ENCODE peak calls at places on chromosome 12, in four cellular contexts. H, X, A and P are unnamed samples. For H3K4me1, the result is how much of the 10 kb centered on the place peaks cover.

GRCh38 chr12:1937481-1938224 is 19.2 kb upstream of the CACNA2D4 start:
- DNase-seq in H (no peak), X (peak), A (peak), P (no peak)

GRCh38 chr12:10213168-10214130 is 772 bp downstream of the GABARAPL1 start:
- DNase-seq in H (peak), X (peak), A (peak), P (peak)

GRCh38 chr12:95766356-95767019 is 24.1 kb downstream of the NTN4 start:
- DNase-seq in H (no peak), X (no peak), A (no peak), P (no peak)

GRCh38 chr12:28099862-28100261 is 90.4 kb upstream of the CCDC91 start:
- DNase-seq in H (no peak), X (no peak), A (no peak), P (no peak)

GRCh38 chr12:98736352-98737326 is 91.5 kb downstream of the APAF1 start:
- DNase-seq in H (no peak), X (no peak), A (peak), P (no peak)

GRCh38 chr12:118436986-118437385 is 60.6 kb downstream of the SUDS3 start:
- DNase-seq in H (no peak), X (no peak), A (no peak), P (no peak)

GRCh38 chr12:28905220-28905940 is 243.7 kb upstream of the FAR2 start:
- DNase-seq in H (no peak), X (no peak), A (no peak), P (no peak)

GRCh38 chr12:78863482-78864427 is 819 bp upstream of the SYT1 start:
- DNase-seq in H (no peak), X (no peak), A (peak), P (peak)

GRCh38 chr12:24853588-24853987 is 95.3 kb downstream of the BCAT1 start:
- DNase-seq in H (no peak), X (no peak), A (no peak), P (no peak)

GRCh38 chr12:53131844-53132243 is 28.6 kb downstream of the SOAT2 start:
- DNase-seq in H (no peak), X (no peak), A (no peak), P (no peak)

GRCh38 chr12:64103821-64104220 is 118.3 kb downstream of the KICS2 start:
- DNase-seq in H (no peak), X (no peak), A (no peak), P (no peak)

GRCh38 chr12:110639336-110640178 is 25.6 kb downstream of the TCTN1 start:
- DNase-seq in H (no peak), X (no peak), A (no peak), P (no peak)

GRCh38 chr12:95205016-95205415 is 12.3 kb downstream of the FGD6 start:
- DNase-seq in H (no peak), X (no peak), A (no peak), P (no peak)

GRCh38 chr12:131675126-131676080 is 35.5 kb upstream of the SFSWAP start:
- DNase-seq in H (no peak), X (no peak), A (peak), P (no peak)

GRCh38 chr12:130775953-130776856 is 60.1 kb upstream of the RIMBP2 start:
- DNase-seq in H (no peak), X (no peak), A (peak), P (no peak)

GRCh38 chr12:118986043-118986442 is 4.7 kb downstream of the SRRM4 start:
- DNase-seq in H (no peak), X (no peak), A (no peak), P (no peak)

GRCh38 chr12:112824701-112825100 is 33.2 kb downstream of the RPH3A start:
- DNase-seq in H (no peak), X (no peak), A (no peak), P (no peak)

GRCh38 chr12:116381744-116382455 is 104.4 kb upstream of the MED13L start:
- DNase-seq in H (no peak), X (no peak), A (peak), P (no peak)

GRCh38 chr12:8145754-8146415 is 10.9 kb upstream of the ZNF705A start:
- DNase-seq in H (no peak), X (no peak), A (peak), P (peak)

GRCh38 chr12:27814851-27815591 is 35.0 kb upstream of the MANSC4 start:
- DNase-seq in H (no peak), X (no peak), A (no peak), P (no peak)

GRCh38 chr12:95623554-95624170 is 72.4 kb upstream of the USP44 start:
- DNase-seq in H (peak), X (peak), A (peak), P (peak)

GRCh38 chr12:108017658-108018057 is 111.4 kb upstream of the WSCD2 start:
- DNase-seq in H (no peak), X (no peak), A (no peak), P (no peak)

GRCh38 chr12:102427542-102427923 is 52.8 kb downstream of the IGF1 start:
- DNase-seq in H (no peak), X (no peak), A (peak), P (no peak)

GRCh38 chr12:108495054-108495453 is 20.0 kb upstream of the FICD start:
- DNase-seq in H (no peak), X (no peak), A (peak), P (no peak)

GRCh38 chr12:69097619-69098368 is 141.6 kb upstream of the CPSF6 start:
- DNase-seq in H (no peak), X (no peak), A (no peak), P (no peak)

GRCh38 chr12:67299936-67300335 is 30.8 kb downstream of the CAND1 start:
- DNase-seq in H (no peak), X (no peak), A (no peak), P (no peak)

GRCh38 chr12:4108803-4109345 is 164.7 kb upstream of the CCND2 start:
- DNase-seq in H (no peak), X (no peak), A (peak), P (no peak)

GRCh38 chr12:70449074-70449757 is 83.1 kb downstream of the KCNMB4 start:
- DNase-seq in H (no peak), X (no peak), A (no peak), P (no peak)

DNA sequence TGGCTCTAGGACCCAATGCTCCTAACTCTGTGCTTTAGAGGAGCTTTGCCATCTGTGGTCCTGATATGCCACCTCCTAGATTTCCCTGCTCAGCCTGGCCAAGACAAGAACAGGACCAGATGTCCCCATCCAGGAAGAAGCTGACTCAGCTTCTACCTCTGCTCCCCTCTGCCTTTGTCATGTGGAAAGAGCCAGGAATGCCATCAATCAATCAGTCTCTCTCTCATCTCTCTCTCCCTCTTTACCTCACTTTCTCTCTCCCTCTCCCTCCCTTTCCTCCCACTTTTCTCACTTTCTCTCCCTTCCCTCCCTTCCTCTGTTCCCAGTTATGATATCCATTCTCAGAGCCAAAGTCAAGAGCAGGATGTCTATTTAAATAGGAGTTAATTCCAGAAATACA is 892.5 kb upstream of the TMEM132C start:
- DNase-seq in H (no peak), X (no peak), A (no peak), P (no peak)
- H3K4me3 ChIP-seq in H (no peak), X (no peak), A (no peak), P (no peak)

GRCh38 chr12:41512531-41512930 is 324.4 kb downstream of the PDZRN4 start:
- DNase-seq in H (no peak), X (no peak), A (no peak), P (peak)

GRCh38 chr12:41515953-41516352 is 327.8 kb downstream of the PDZRN4 start:
- DNase-seq in H (no peak), X (no peak), A (no peak), P (no peak)

GRCh38 chr12:41511247-41511646 is 323.1 kb downstream of the PDZRN4 start:
- DNase-seq in H (no peak), X (no peak), A (no peak), P (no peak)

GRCh38 chr12:41514050-41514449 is 325.9 kb downstream of the PDZRN4 start:
- DNase-seq in H (no peak), X (no peak), A (no peak), P (no peak)

GRCh38 chr12:41514907-41515306 is 326.8 kb downstream of the PDZRN4 start:
- DNase-seq in H (no peak), X (no peak), A (no peak), P (no peak)
- H3K4me1 ChIP-seq in H (under half), X (under half), A (under half), P (under half)

DNA sequence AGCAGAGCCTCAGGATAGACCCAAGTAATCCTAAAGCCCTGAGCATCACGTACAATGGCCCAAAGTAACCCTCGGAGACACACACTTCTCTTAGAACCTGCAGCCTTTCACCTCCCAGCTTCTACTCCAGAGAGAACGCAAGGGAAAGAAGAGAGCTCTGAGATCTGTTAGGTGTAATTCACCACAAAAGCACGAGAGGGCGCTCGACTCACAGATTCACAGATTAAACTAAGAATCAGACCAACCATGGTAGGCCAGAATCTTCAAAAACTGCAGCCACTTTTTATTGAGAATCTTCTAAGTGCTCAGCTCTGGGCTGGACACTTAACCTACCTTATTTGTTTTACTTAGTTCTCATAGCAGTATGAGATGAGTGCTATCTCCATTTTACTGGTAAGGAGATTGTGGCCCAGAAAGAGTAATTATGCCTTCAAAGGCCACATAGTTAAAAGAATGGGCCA is 1.3 kb upstream of the DDX23 start:
- DNase-seq in H (peak), X (peak), A (peak), P (peak)
- H3K4me3 ChIP-seq in H (peak), X (peak), A (peak), P (peak)

GRCh38 chr12:51244269-51244668 is 5.6 kb downstream of the DAZAP2 start:
- DNase-seq in H (no peak), X (no peak), A (no peak), P (no peak)
- H3K4me1 ChIP-seq in H (under half), X (half or more), A (under half), P (half or more)

GRCh38 chr12:21453312-21453852 is 15.9 kb downstream of the PYROXD1 start:
- DNase-seq in H (no peak), X (no peak), A (no peak), P (no peak)
- H3K4me3 ChIP-seq in H (no peak), X (no peak), A (no peak), P (no peak)

DNA sequence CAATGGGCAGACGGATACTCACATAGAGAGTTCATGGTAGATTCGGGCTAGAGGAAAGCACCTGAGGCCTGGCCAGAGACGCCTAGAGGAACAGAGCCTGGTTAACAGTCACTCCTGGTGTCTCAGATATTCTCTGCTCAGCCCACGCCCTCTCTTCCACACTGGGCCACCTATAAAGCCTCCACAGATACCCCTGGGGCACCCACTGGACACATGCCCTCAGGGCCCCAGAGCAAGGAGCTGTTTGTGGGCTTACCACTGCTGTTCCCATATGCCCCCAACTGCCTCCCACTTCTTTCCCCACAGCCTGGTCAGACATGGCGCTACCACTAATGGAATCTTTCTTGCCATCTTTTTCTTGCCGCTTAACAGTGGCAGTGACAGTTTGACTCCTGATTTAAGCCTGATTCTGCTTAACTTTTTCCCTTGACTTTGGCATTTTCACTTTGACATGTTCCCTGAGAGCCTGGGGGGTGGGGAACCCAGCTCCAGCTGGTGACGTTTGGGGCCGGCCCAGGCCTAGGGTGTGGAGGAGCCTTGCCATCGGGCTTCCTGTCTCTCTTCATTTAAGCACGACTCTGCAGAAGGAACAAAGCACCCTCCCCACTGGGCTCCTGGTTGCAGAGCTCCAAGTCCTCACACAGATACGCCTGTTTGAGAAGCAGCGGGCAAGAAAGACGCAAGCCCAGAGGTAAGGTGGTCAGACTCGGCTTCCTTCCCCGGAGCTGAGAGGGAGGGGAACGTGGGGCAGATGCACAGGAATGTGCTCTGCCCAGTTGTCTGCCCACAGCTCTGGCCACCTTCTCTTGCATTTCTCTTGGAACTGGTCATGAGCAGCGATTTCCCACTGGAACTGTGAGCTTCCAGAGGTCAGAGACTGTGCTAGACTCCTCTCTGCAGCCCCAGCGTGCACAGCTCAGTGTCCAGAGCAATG is at the start of gene CD4:
- DNase-seq in H (no peak), X (no peak), A (peak), P (peak)
- H3K4me1 ChIP-seq in H (under half), X (under half), A (under half), P (under half)

GRCh38 chr12:55681142-55682077 is 26.3 kb downstream of the ITGA7 start:
- DNase-seq in H (no peak), X (peak), A (peak), P (peak)
- H3K4me3 ChIP-seq in H (peak), X (peak), A (peak), P (peak)

GRCh38 chr12:32265920-32266319 is 133.4 kb upstream of the FGD4 start:
- DNase-seq in H (no peak), X (no peak), A (no peak), P (no peak)

GRCh38 chr12:32264995-32265394 is 134.4 kb upstream of the FGD4 start:
- DNase-seq in H (no peak), X (no peak), A (no peak), P (no peak)

GRCh38 chr12:32265461-32265860 is 133.9 kb upstream of the FGD4 start:
- DNase-seq in H (no peak), X (no peak), A (no peak), P (no peak)

GRCh38 chr12:32257695-32258496 is 141.5 kb upstream of the FGD4 start:
- DNase-seq in H (no peak), X (no peak), A (no peak), P (no peak)

GRCh38 chr12:32261638-32262037 is 137.7 kb upstream of the FGD4 start:
- DNase-seq in H (no peak), X (no peak), A (no peak), P (no peak)
- H3K4me1 ChIP-seq in H (under half), X (under half), A (under half), P (under half)

GRCh38 chr12:46385439-46385838 is 12.9 kb upstream of the SLC38A2 start:
- DNase-seq in H (no peak), X (no peak), A (no peak), P (no peak)

GRCh38 chr12:46388427-46388992 is 15.9 kb upstream of the SLC38A2 start:
- DNase-seq in H (no peak), X (no peak), A (no peak), P (no peak)

GRCh38 chr12:46387697-46388096 is 15.1 kb upstream of the SLC38A2 start:
- DNase-seq in H (no peak), X (no peak), A (no peak), P (no peak)

GRCh38 chr12:46386360-46386867 is 13.8 kb upstream of the SLC38A2 start:
- DNase-seq in H (no peak), X (no peak), A (no peak), P (no peak)

GRCh38 chr12:46386877-46387629 is 14.5 kb upstream of the SLC38A2 start:
- DNase-seq in H (no peak), X (no peak), A (no peak), P (peak)
- H3K4me3 ChIP-seq in H (no peak), X (no peak), A (peak), P (peak)